ENCODE peak calls at places on chromosome 15, in eight cellular contexts. K, G, E, M, T, C, V and W are unnamed samples.

GRCh38 chr15:60390931-60391501 is 6.8 kb downstream of the ANXA2 start:
- DNase-seq in K (no peak), G (peak; percentile 70), E (no peak), M (no peak), T (peak; percentile 92), C (no peak), V (no peak), W (no peak)

GRCh38 chr15:39336926-39337325 is 244.0 kb upstream of the THBS1 start:
- DNase-seq in K (no peak), G (no peak), E (no peak), M (no peak), T (peak; percentile 28), C (no peak), V (no peak), W (no peak)

GRCh38 chr15:69092159-69092558 is 68.3 kb upstream of the GLCE start:
- DNase-seq in K (no peak), G (no peak), E (no peak), M (no peak), T (peak; percentile 76), C (no peak), V (no peak), W (no peak)

GRCh38 chr15:84874991-84875390 is 9.5 kb upstream of the SLC28A1 start:
- DNase-seq in K (no peak), G (no peak), E (no peak), M (no peak), T (no peak), C (no peak), V (no peak), W (no peak)

GRCh38 chr15:52558196-52558595 is 10.6 kb downstream of the ARPP19 start:
- DNase-seq in K (no peak), G (no peak), E (no peak), M (no peak), T (peak; percentile 77), C (no peak), V (no peak), W (no peak)

GRCh38 chr15:56042982-56043980 is 49.9 kb upstream of the NEDD4 start:
- DNase-seq in K (peak; percentile 24), G (no peak), E (no peak), M (no peak), T (no peak), C (no peak), V (no peak), W (peak; percentile 26)

GRCh38 chr15:52100807-52101206 is 11.8 kb downstream of the BCL2L10 start:
- DNase-seq in K (no peak), G (peak; percentile 78), E (no peak), M (no peak), T (peak; percentile 96), C (no peak), V (peak; percentile 30), W (peak; percentile 83)

GRCh38 chr15:68303560-68304436 is 26.3 kb downstream of the FEM1B start:
- DNase-seq in K (no peak), G (no peak), E (no peak), M (no peak), T (peak; percentile 78), C (no peak), V (no peak), W (peak; percentile 42)

GRCh38 chr15:88476635-88477038 is 9.1 kb downstream of the MRPS11 start:
- DNase-seq in K (no peak), G (no peak), E (peak; percentile 21), M (no peak), T (peak; percentile 65), C (no peak), V (peak; percentile 38), W (no peak)

GRCh38 chr15:80970658-80971057 is 19.0 kb downstream of the MESD start:
- DNase-seq in K (no peak), G (no peak), E (no peak), M (no peak), T (no peak), C (no peak), V (no peak), W (no peak)

GRCh38 chr15:72368895-72369294 is 6.9 kb downstream of the HEXA start:
- DNase-seq in K (no peak), G (peak; percentile 21), E (no peak), M (no peak), T (no peak), C (no peak), V (no peak), W (peak; percentile 38)

GRCh38 chr15:77739591-77740378 is 107.1 kb upstream of the LINGO1 start:
- DNase-seq in K (no peak), G (no peak), E (no peak), M (no peak), T (no peak), C (no peak), V (no peak), W (no peak)

GRCh38 chr15:80699981-80700380 is 4.9 kb downstream of the ABHD17C start:
- DNase-seq in K (no peak), G (no peak), E (no peak), M (no peak), T (peak; percentile 32), C (no peak), V (no peak), W (no peak)

GRCh38 chr15:74632601-74633000 is 17.0 kb downstream of the CLK3 start:
- DNase-seq in K (no peak), G (no peak), E (no peak), M (no peak), T (no peak), C (no peak), V (no peak), W (peak; percentile 17)

GRCh38 chr15:59138243-59138642 is 33.3 kb downstream of the CCNB2 start:
- DNase-seq in K (peak; percentile 20), G (peak; percentile 59), E (peak; percentile 42), M (no peak), T (peak; percentile 47), C (no peak), V (peak; percentile 29), W (no peak)

GRCh38 chr15:29312387-29312786 is 42.8 kb upstream of the NSMCE3 start:
- DNase-seq in K (no peak), G (no peak), E (no peak), M (no peak), T (peak; percentile 60), C (no peak), V (no peak), W (no peak)

GRCh38 chr15:67138946-67139855 is 73.8 kb downstream of the SMAD3 start:
- DNase-seq in K (no peak), G (no peak), E (no peak), M (no peak), T (no peak), C (no peak), V (no peak), W (no peak)

GRCh38 chr15:34056921-34057320 is 17.9 kb upstream of the AVEN start:
- DNase-seq in K (no peak), G (no peak), E (no peak), M (no peak), T (peak; percentile 82), C (no peak), V (no peak), W (no peak)

GRCh38 chr15:52252781-52253180 is 42.8 kb downstream of the MYO5C start:
- DNase-seq in K (no peak), G (no peak), E (no peak), M (no peak), T (peak; percentile 92), C (no peak), V (no peak), W (no peak)

GRCh38 chr15:96462768-96463167 is 132.3 kb downstream of the NR2F2 start:
- DNase-seq in K (no peak), G (no peak), E (no peak), M (no peak), T (peak; percentile 5), C (no peak), V (no peak), W (no peak)

GRCh38 chr15:70535071-70535954 is 228.0 kb downstream of the UACA start:
- DNase-seq in K (peak; percentile 30), G (peak; percentile 41), E (no peak), M (no peak), T (peak; percentile 4), C (no peak), V (no peak), W (peak; percentile 45)

GRCh38 chr15:95347846-95348245 is 982.7 kb upstream of the NR2F2 start:
- DNase-seq in K (no peak), G (no peak), E (no peak), M (no peak), T (no peak), C (no peak), V (no peak), W (no peak)

GRCh38 chr15:57562220-57562769 is 29.4 kb upstream of the MYZAP start:
- DNase-seq in K (no peak), G (no peak), E (no peak), M (no peak), T (no peak), C (no peak), V (no peak), W (no peak)

GRCh38 chr15:43218908-43219706 is 1.7 kb downstream of the EPB42 start:
- DNase-seq in K (no peak), G (no peak), E (peak; percentile 52), M (no peak), T (peak; percentile 74), C (no peak), V (peak; percentile 32), W (no peak)

GRCh38 chr15:87935583-87935982 is 321.0 kb downstream of the NTRK3 start:
- DNase-seq in K (no peak), G (no peak), E (no peak), M (no peak), T (no peak), C (no peak), V (no peak), W (no peak)

GRCh38 chr15:26023231-26023630 is 160.1 kb upstream of the ATP10A start:
- DNase-seq in K (no peak), G (no peak), E (no peak), M (no peak), T (no peak), C (no peak), V (no peak), W (no peak)

GRCh38 chr15:25176991-25177954 is 222.5 kb downstream of the SNRPN start:
- DNase-seq in K (peak; percentile 5), G (peak; percentile 2), E (no peak), M (no peak), T (no peak), C (no peak), V (no peak), W (no peak)

GRCh38 chr15:93182806-93183205 is 93.8 kb upstream of the RGMA start:
- DNase-seq in K (no peak), G (no peak), E (no peak), M (no peak), T (no peak), C (no peak), V (no peak), W (no peak)

GRCh38 chr15:68626739-68627138 is 47.9 kb downstream of the CORO2B start:
- DNase-seq in K (no peak), G (no peak), E (no peak), M (no peak), T (no peak), C (no peak), V (no peak), W (no peak)

GRCh38 chr15:90710436-90710835 is 6.7 kb upstream of the BLM start:
- DNase-seq in K (no peak), G (no peak), E (no peak), M (no peak), T (no peak), C (no peak), V (no peak), W (no peak)

GRCh38 chr15:93562752-93563151 is 473.7 kb upstream of the RGMA start:
- DNase-seq in K (no peak), G (no peak), E (no peak), M (no peak), T (no peak), C (no peak), V (no peak), W (no peak)

GRCh38 chr15:100220058-100220728 is 121.6 kb downstream of the ADAMTS17 start:
- DNase-seq in K (no peak), G (no peak), E (no peak), M (no peak), T (no peak), C (no peak), V (no peak), W (no peak)

GRCh38 chr15:100918690-100919480 is at the start of gene LRRK1:
- DNase-seq in K (no peak), G (peak; percentile 52), E (peak; percentile 54), M (no peak), T (peak; percentile 63), C (no peak), V (no peak), W (peak; percentile 61)

GRCh38 chr15:54556231-54556630 is 578.0 kb downstream of the UNC13C start:
- DNase-seq in K (no peak), G (no peak), E (no peak), M (no peak), T (no peak), C (no peak), V (no peak), W (no peak)